ENCODE peak calls at places on chromosomes 6 and 20, in four cellular contexts. V is left ventricle myocardium inferior, B is colonic mucosa, O is right lobe of liver. L is an unnamed sample.

GRCh38 chr6:3139090-3139903 is 18.0 kb downstream of the TUBB2A start:
- DNase-seq in V (peak; percentile 50), B (peak; percentile 85), O (peak; percentile 90), L (no peak)

GRCh38 chr6:84967389-84967788 is 203.0 kb upstream of the TBX18 start:
- DNase-seq in V (no peak), B (no peak), O (no peak), L (peak; percentile 47)

GRCh38 chr6:12233693-12234551 is 56.2 kb upstream of the EDN1 start:
- DNase-seq in V (no peak), B (peak; percentile 67), O (no peak), L (peak; percentile 50)

GRCh38 chr20:4406627-4407026 is 315.1 kb upstream of the PRND start:
- DNase-seq in V (no peak), B (no peak), O (no peak), L (no peak)

GRCh38 chr6:45044510-45045252 is 283.4 kb upstream of the RUNX2 start:
- DNase-seq in V (no peak), B (no peak), O (no peak), L (no peak)

GRCh38 chr6:138406443-138406842 is 2.4 kb downstream of the HEBP2 start:
- DNase-seq in V (no peak), B (peak; percentile 57), O (no peak), L (no peak)

GRCh38 chr6:152160346-152160745 is 352.9 kb downstream of the ESR1 start:
- DNase-seq in V (no peak), B (no peak), O (no peak), L (no peak)

GRCh38 chr6:106334646-106335448 is 9.3 kb upstream of the ATG5 start:
- DNase-seq in V (no peak), B (peak; percentile 31), O (peak; percentile 58), L (peak; percentile 56)

GRCh38 chr6:139262519-139263300 is 29.1 kb downstream of the TXLNB start:
- DNase-seq in V (no peak), B (no peak), O (no peak), L (no peak)

GRCh38 chr6:31079656-31080261 is 32.6 kb downstream of the C6orf15 start:
- DNase-seq in V (peak; percentile 34), B (peak; percentile 80), O (no peak), L (peak; percentile 86)

GRCh38 chr6:108518714-108519576 is 41.8 kb upstream of the FOXO3 start:
- DNase-seq in V (no peak), B (no peak), O (no peak), L (no peak)
- TF ChIP-seq CTCF in V (peak; percentile 39), B (peak; percentile 23), O (peak; percentile 49), L (peak; percentile 61)

DNA sequence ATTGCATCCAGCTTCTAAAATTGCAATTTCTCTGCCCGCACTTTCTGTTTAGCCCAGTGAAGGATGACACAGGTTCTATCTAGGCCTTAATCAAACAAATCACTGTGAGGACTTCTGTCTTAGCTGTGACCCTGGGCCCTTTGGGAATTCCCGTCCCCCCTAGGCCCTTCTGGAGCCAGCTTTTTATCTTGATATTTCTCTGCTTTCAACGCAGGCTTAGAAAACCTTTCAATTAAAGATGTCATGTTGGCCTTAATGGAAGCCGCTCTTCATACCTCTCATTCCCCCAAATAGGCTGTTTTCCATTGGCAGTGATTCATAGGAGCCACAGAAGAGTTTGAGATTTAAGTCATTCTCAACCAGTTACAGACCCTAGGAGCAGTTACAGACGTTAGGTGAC is 74.7 kb upstream of the FLRT3 start:
- DNase-seq in V (no peak), B (no peak), O (no peak), L (no peak)
- H3K27ac ChIP-seq in V (no peak overlapping the region), B (no peak overlapping the region), O (no peak overlapping the region), L (no peak overlapping the region)

GRCh38 chr20:15069355-15069754 is 731.9 kb upstream of the FLRT3 start:
- DNase-seq in V (no peak), B (no peak), O (no peak), L (no peak)
- H3K4me3 ChIP-seq in V (no peak overlapping the region), B (no peak overlapping the region), O (no peak overlapping the region), L (no peak overlapping the region)

GRCh38 chr20:57153238-57153905 is 113.1 kb downstream of the BMP7 start:
- DNase-seq in V (no peak), B (no peak), O (no peak), L (no peak)
- TF ChIP-seq CTCF in V (no peak), B (no peak), O (no peak), L (no peak)

DNA sequence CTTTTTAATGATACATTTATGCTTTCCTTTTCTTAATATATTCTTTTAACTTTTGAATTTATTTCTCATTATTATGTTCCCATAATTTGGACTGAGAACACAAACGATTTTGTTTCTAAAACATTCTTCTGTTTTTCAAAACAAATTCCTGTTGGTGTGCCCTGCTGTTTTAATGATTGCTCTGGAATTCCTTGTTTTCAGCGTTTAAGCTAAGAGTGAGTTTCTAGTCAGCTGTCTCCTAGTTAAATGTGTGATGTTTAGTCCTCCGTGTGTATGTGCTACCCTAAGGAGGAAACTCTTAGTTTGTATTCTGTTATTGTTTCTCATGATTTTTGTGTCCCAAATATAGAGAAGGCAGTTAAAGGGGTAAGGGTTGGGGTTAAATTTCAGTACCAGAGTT is 306.1 kb upstream of the RGS17 start:
- DNase-seq in V (no peak), B (no peak), O (no peak), L (no peak)
- H3K27ac ChIP-seq in V (no peak overlapping the region), B (no peak overlapping the region), O (no peak overlapping the region), L (no peak overlapping the region)

L was measured in WERI-Rb-1.